ENCODE peak calls at places on chromosomes 3 and 15, in ten cellular contexts. T, W, I, V, F, H, P, Y, C and M are unnamed samples.

GRCh38 chr15:57554063-57554820 is 37.5 kb upstream of the MYZAP start:
- DNase-seq in T (no peak), W (no peak), I (no peak), V (no peak), F (no peak), H (no peak), P (peak; percentile 50), Y (no peak), C (no peak), M (no peak)

GRCh38 chr3:55547086-55547666 is 60.1 kb upstream of the WNT5A start:
- DNase-seq in T (no peak), W (no peak), I (no peak), V (no peak), F (no peak), H (no peak), P (no peak), Y (no peak), C (no peak), M (no peak)

GRCh38 chr3:30356901-30357753 is 249.3 kb upstream of the TGFBR2 start:
- DNase-seq in T (no peak), W (no peak), I (no peak), V (no peak), F (no peak), H (no peak), P (no peak), Y (no peak), C (no peak), M (no peak)

GRCh38 chr3:65979152-65979551 is 59.6 kb downstream of the MAGI1 start:
- DNase-seq in T (peak; percentile 88), W (no peak), I (peak; percentile 91), V (no peak), F (no peak), H (no peak), P (peak; percentile 95), Y (no peak), C (no peak), M (no peak)

GRCh38 chr15:48695088-48695834 is 49.8 kb upstream of the FBN1 start:
- DNase-seq in T (peak; percentile 86), W (no peak), I (peak; percentile 90), V (no peak), F (no peak), H (no peak), P (peak; percentile 78), Y (no peak), C (no peak), M (no peak)

GRCh38 chr3:141412087-141412935 is 44.0 kb downstream of the ZBTB38 start:
- DNase-seq in T (peak; percentile 93), W (peak; percentile 69), I (peak; percentile 95), V (peak; percentile 68), F (no peak), H (no peak), P (peak; percentile 80), Y (peak; percentile 54), C (peak; percentile 39), M (no peak)

GRCh38 chr3:59456852-59457485 is 407.1 kb upstream of the CFAP20DC start:
- DNase-seq in T (no peak), W (no peak), I (no peak), V (no peak), F (no peak), H (no peak), P (no peak), Y (peak; percentile 30), C (peak; percentile 35), M (no peak)

GRCh38 chr3:37987315-37987697 is 3.3 kb upstream of the VILL start:
- DNase-seq in T (no peak), W (no peak), I (no peak), V (peak; percentile 14), F (no peak), H (no peak), P (no peak), Y (no peak), C (no peak), M (no peak)

GRCh38 chr3:36941658-36942057 is 3.2 kb downstream of the TRANK1 start:
- DNase-seq in T (no peak), W (no peak), I (peak; percentile 56), V (no peak), F (no peak), H (no peak), P (peak; percentile 46), Y (no peak), C (no peak), M (no peak)

GRCh38 chr15:52733696-52734255 is 54.6 kb upstream of the ATOSA start:
- DNase-seq in T (no peak), W (peak; percentile 57), I (no peak), V (no peak), F (no peak), H (no peak), P (no peak), Y (no peak), C (no peak), M (no peak)

GRCh38 chr15:60070838-60071493 is 66.9 kb downstream of the FOXB1 start:
- DNase-seq in T (peak; percentile 76), W (no peak), I (peak; percentile 91), V (no peak), F (no peak), H (no peak), P (peak; percentile 76), Y (no peak), C (no peak), M (no peak)

GRCh38 chr3:157156844-157157635 is 2.9 kb downstream of the CCNL1 start:
- DNase-seq in T (no peak), W (no peak), I (no peak), V (no peak), F (no peak), H (no peak), P (no peak), Y (no peak), C (no peak), M (no peak)

GRCh38 chr15:35090104-35090807 is 5.2 kb upstream of the NANOGP8 start:
- DNase-seq in T (no peak), W (no peak), I (no peak), V (no peak), F (no peak), H (no peak), P (no peak), Y (no peak), C (no peak), M (no peak)

GRCh38 chr3:19540464-19540863 is 392.2 kb downstream of the KCNH8 start:
- DNase-seq in T (no peak), W (no peak), I (no peak), V (no peak), F (no peak), H (no peak), P (no peak), Y (no peak), C (no peak), M (no peak)

GRCh38 chr3:19539488-19540395 is 391.4 kb downstream of the KCNH8 start:
- DNase-seq in T (no peak), W (no peak), I (no peak), V (no peak), F (no peak), H (no peak), P (no peak), Y (peak; percentile 9), C (peak; percentile 18), M (no peak)

GRCh38 chr3:19547665-19548464 is 386.2 kb downstream of the EFHB start:
- DNase-seq in T (no peak), W (no peak), I (no peak), V (no peak), F (no peak), H (no peak), P (no peak), Y (no peak), C (no peak), M (no peak)

GRCh38 chr3:19541284-19541683 is 392.7 kb downstream of the EFHB start:
- DNase-seq in T (no peak), W (no peak), I (no peak), V (no peak), F (no peak), H (no peak), P (no peak), Y (no peak), C (no peak), M (no peak)

DNA sequence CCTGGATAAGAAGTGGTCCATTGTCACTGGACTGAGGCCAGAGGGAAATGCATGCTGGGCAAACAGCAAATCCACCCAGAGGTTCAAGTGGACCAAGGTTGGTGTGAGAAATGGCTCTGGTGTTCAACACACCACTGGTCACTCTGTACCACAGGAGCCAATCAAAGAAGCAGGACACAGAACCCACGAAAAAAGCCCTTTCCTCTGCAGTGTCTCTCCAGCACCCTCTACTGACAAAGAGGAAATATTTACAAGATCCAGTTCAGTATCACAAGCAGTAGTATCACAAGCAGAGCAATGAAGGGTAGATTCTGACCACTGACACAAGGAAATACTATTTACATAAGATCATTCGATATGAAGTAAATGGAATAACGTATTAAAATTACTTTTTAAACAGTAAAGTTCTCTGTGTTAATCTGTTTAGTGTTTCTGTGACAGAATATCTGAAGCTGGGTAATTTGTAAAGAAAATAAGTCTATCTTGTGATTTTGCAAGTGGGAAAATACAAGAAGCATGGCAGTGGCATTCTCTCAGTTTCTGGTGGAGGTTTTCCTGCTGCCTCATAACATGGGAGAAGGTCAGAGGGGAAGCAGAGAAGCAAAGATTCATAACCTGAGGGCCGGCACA is 390.7 kb downstream of the EFHB start:
- DNase-seq in T (no peak), W (no peak), I (no peak), V (no peak), F (no peak), H (peak; percentile 4), P (peak; percentile 0), Y (peak; percentile 7), C (peak; percentile 18), M (peak; percentile 15)
- TF ChIP-seq CTCF in T (no peak), W (peak; percentile 43), I (no peak), V (peak; percentile 32), F (peak; percentile 16), H (peak; percentile 44), P (no peak), Y (peak; percentile 76), C (peak; percentile 74), M (peak; percentile 61)

GRCh38 chr15:98874359-98874758 is 133.2 kb downstream of the PGPEP1L start:
- DNase-seq in T (no peak), W (no peak), I (no peak), V (no peak), F (no peak), H (no peak), P (no peak), Y (no peak), C (no peak), M (no peak)
- TF ChIP-seq CTCF in T (no peak), W (no peak), I (no peak), V (no peak), F (no peak), H (no peak), P (no peak), Y (no peak), C (no peak), M (no peak)

GRCh38 chr3:5133689-5134088 is 11.6 kb downstream of the ARL8B start:
- DNase-seq in T (no peak), W (no peak), I (no peak), V (peak; percentile 35), F (no peak), H (no peak), P (no peak), Y (no peak), C (no peak), M (no peak)
- TF ChIP-seq CTCF in T (no peak), W (no peak), I (no peak), V (no peak), F (no peak), H (no peak), P (no peak), Y (no peak), C (no peak), M (no peak)

DNA sequence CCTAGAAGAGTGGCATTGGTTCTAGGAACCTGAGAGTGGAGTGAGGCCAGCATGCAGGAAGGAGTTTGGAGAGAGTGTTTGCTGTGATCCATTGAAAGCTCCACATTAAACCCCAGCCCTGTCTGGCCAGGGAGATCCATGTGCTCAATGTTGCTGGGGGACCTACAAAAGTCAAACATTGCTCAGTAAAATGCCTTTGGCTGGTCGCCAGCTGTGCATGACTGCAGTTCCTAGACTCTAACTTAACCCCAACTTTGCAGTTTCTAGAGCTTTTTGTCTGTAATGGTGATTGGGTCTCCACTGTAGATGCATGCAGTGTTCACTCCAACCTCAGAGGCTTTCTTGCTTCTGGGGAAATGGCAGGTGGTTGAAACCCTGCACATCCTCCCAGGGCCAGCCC is 99.7 kb upstream of the ABHD17C start:
- DNase-seq in T (peak; percentile 57), W (no peak), I (peak; percentile 12), V (no peak), F (no peak), H (no peak), P (peak; percentile 32), Y (no peak), C (no peak), M (no peak)
- TF ChIP-seq CTCF in T (no peak), W (no peak), I (no peak), V (no peak), F (no peak), H (no peak), P (no peak), Y (no peak), C (no peak), M (no peak)